ENCODE peak calls at places on chromosomes 5 and 9, in four cellular contexts. A, Q, T and V are unnamed samples.

GRCh38 chr5:38666668-38667498 is 110.4 kb upstream of the LIFR start:
- DNase-seq in Q (no peak), T (peak; percentile 81), A (peak; percentile 75), V (no peak)

GRCh38 chr9:122940603-122941559 is at the start of gene RABGAP1:
- DNase-seq in Q (peak; percentile 95), T (peak; percentile 100), A (peak; percentile 96), V (peak; percentile 97)

GRCh38 chr9:137048655-137049543 is 2.9 kb upstream of the NPDC1 start:
- DNase-seq in Q (no peak), T (peak; percentile 45), A (no peak), V (peak; percentile 94)

GRCh38 chr5:126376443-126376842 is 46.8 kb upstream of the GRAMD2B start:
- DNase-seq in T (peak; percentile 38), Q (no peak), A (peak; percentile 36), V (no peak)

GRCh38 chr5:10600629-10601245 is 36.9 kb downstream of the ANKRD33B start:
- DNase-seq in A (no peak), T (no peak), Q (no peak), V (no peak)

GRCh38 chr5:61496406-61497307 is 164.6 kb downstream of the ZSWIM6 start:
- DNase-seq in T (no peak), A (no peak), Q (no peak), V (no peak)

GRCh38 chr9:25025156-25025555 is 479.5 kb upstream of the IZUMO3 start:
- DNase-seq in T (no peak), Q (no peak), A (no peak), V (no peak)

GRCh38 chr5:57173026-57173317 is 887 bp upstream of the GPBP1 start:
- DNase-seq in Q (no peak), T (no peak), A (no peak), V (no peak)

GRCh38 chr5:53063176-53063575 is 46.4 kb downstream of the MOCS2 start:
- DNase-seq in Q (no peak), T (no peak), A (no peak), V (no peak)

GRCh38 chr5:112684737-112685136 is 52.9 kb upstream of the APC start:
- DNase-seq in Q (no peak), A (peak; percentile 88), T (no peak), V (no peak)

GRCh38 chr5:54309751-54310432 is 481 bp downstream of the ARL15 start:
- DNase-seq in A (peak; percentile 77), T (peak; percentile 56), Q (no peak), V (peak; percentile 71)

DNA sequence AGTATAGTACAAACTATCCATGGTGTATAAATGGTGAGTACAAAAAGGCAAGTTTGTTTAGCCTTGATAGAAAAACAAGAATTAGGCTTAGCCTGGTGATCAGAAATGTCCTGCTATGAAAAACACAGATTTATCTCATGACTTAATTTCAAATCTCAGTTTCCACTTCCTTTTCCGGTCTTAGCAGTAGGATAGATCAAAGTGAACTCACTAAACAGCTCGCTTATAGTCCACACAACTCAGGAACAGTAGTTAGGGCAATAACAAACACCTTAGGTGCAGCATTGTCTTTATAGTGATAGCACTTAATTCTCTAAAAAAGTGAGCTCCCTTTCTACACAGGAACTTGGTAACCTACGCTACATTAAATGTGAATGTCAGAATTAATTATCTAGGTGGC is 11.4 kb downstream of the GOLGA1 start:
- DNase-seq in T (no peak), Q (no peak), A (no peak), V (no peak)
- H3K27me3 ChIP-seq in T (no peaks in the 10 kb centered on the region), Q (no peaks in the 10 kb centered on the region), A (no peaks in the 10 kb centered on the region), V (no peaks in the 10 kb centered on the region)

GRCh38 chr5:134438268-134438622 is 26.6 kb upstream of the CDKN2AIPNL start:
- DNase-seq in Q (no peak), A (no peak), T (peak; percentile 50), V (no peak)

GRCh38 chr5:134438641-134439621 is 27.2 kb upstream of the CDKN2AIPNL start:
- DNase-seq in T (peak; percentile 62), A (peak; percentile 91), Q (peak; percentile 79), V (no peak)

GRCh38 chr5:134435525-134435924 is 23.8 kb upstream of the CDKN2AIPNL start:
- DNase-seq in A (no peak), T (no peak), Q (no peak), V (no peak)

GRCh38 chr5:134437340-134438267 is 25.9 kb upstream of the CDKN2AIPNL start:
- DNase-seq in T (no peak), A (no peak), Q (no peak), V (no peak)

DNA sequence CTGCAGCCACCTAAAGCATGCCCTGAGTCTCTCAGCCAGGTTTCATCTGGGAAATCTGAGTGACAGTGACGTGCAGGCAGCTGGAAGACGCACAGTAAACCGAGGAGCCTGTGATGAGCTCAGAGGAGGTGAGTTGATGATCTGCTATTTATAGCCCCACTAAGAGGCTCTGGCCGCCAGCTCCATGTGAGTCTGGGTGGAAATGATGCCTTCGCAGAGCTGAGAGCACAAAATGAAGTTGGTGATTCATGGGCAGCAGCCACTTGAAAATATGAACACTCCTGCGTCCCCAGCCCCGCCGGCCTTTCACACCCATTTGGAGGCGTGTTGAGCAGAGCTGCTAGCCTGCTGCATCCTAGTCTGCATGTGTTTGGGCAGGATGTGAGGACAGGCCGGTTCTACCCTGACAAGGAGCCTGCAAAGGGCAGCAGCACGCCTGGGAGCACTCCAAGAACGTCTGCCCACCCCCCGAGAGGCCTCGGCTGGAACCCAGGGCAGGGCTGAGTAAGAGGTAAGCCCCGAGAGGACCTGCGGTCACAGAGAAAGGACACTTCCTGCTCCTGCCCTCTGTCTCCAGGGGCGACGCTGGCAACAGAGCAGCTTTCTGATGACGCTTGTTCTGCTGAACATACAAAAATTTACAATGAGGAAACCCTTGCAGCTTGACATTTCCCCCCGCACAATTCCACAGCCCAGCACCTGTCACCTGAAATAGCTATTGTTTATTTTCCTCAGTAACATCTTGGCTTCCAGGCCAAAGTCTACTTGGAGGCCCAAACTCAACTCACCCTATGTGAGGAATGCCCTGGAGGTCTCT is 25.1 kb upstream of the CDKN2AIPNL start:
- DNase-seq in Q (peak; percentile 75), T (peak; percentile 86), A (no peak), V (no peak)
- H3K4me3 ChIP-seq in Q (no peak overlapping the region), T (no peak overlapping the region), A (peak overlapping the region; percentile 49), V (no peak overlapping the region)

GRCh38 chr5:150401076-150401375 is 11.7 kb downstream of the CD74 start:
- DNase-seq in A (peak; percentile 42), Q (no peak), T (no peak), V (no peak)
- H3K36me3 ChIP-seq in A (peaks cover 33% of the 10 kb centered on the region), Q (peaks cover 3% of the 10 kb centered on the region), T (peaks cover 28% of the 10 kb centered on the region), V (peaks cover 35% of the 10 kb centered on the region)

GRCh38 chr5:40584054-40584453 is 95.7 kb upstream of the PTGER4 start:
- DNase-seq in T (no peak), Q (no peak), A (no peak), V (no peak)

GRCh38 chr5:40585537-40586267 is 94.0 kb upstream of the PTGER4 start:
- DNase-seq in T (no peak), Q (no peak), A (no peak), V (no peak)

DNA sequence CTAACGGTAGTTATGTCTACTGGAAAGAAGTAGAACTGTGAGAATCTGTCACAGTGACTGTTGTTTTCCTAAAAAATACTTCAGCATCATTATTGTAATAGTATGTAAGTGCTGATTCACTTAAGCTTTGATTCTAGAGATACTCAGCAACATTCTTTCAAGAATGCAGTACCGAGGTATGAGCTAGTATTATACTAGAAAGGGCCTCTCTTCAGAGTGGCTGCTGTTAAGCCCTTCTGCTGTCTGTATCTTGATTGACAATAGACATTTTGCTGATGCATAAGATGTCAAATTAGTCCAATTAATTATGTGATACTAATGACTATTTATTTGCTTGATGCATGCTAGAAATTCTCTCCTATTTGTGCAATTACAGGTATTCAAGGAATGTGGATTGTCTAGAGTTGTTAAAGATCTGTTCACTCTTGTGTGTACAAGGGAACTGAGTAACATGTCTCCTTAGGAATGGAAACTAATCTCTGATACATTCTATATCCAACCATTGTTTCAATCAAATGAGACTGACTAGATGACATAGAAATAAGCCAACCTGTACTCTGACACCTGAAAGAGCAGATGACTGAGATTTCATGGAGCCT is 92.3 kb upstream of the PTGER4 start:
- DNase-seq in T (no peak), A (no peak), Q (no peak), V (no peak)
- H3K27me3 ChIP-seq in T (no peaks in the 10 kb centered on the region), A (no peaks in the 10 kb centered on the region), Q (no peaks in the 10 kb centered on the region), V (no peaks in the 10 kb centered on the region)

GRCh38 chr5:151178372-151178771 is 20.8 kb upstream of the ANXA6 start:
- DNase-seq in T (no peak), A (no peak), Q (no peak), V (no peak)
- H3K4me3 ChIP-seq in T (no peak overlapping the region), A (no peak overlapping the region), Q (no peak overlapping the region), V (no peak overlapping the region)